ENCODE peak calls at places on chromosomes 5 and 9, in five cellular contexts. R is esophagus squamous epithelium; L is lung; O is CD8-positive, alpha-beta T cell; W is uterus. N is an unnamed sample.
A peak's percentile ranks its signal among the peaks of the same experiment; 100 is the strongest.

GRCh38 chr5:78972654-78973428 is 12.3 kb downstream of the ARSB start:
- DNase-seq in W (peak; percentile 71), R (no peak), L (no peak), O (no peak), N (no peak)

GRCh38 chr9:4066120-4066519 is 233.7 kb downstream of the GLIS3 start:
- DNase-seq in W (no peak), R (no peak), O (no peak), L (no peak), N (peak; percentile 59)

GRCh38 chr5:72228957-72229356 is 91.1 kb downstream of the MRPS27 start:
- DNase-seq in W (no peak), R (no peak), O (no peak), L (no peak), N (no peak)

GRCh38 chr5:15993934-15994333 is 185.7 kb downstream of the MARCHF11 start:
- DNase-seq in W (no peak), R (no peak), O (no peak), L (no peak), N (no peak)

GRCh38 chr5:125700380-125700856 is 722.8 kb upstream of the GRAMD2B start:
- DNase-seq in R (no peak), L (no peak), O (no peak), W (no peak), N (no peak)

GRCh38 chr9:82419827-82420486 is 431.4 kb downstream of the SPATA31D1 start:
- DNase-seq in W (no peak), O (no peak), R (no peak), L (no peak), N (no peak)

GRCh38 chr5:177491429-177491945 is 5.9 kb downstream of the PDLIM7 start:
- DNase-seq in O (no peak), L (no peak), W (peak; percentile 52), R (no peak), N (no peak)

GRCh38 chr5:72302171-72302570 is 17.9 kb downstream of the MRPS27 start:
- DNase-seq in W (no peak), O (no peak), L (no peak), R (no peak), N (no peak)

GRCh38 chr9:33232866-33233265 is 7.1 kb upstream of the SPINK4 start:
- DNase-seq in O (no peak), R (no peak), L (no peak), W (no peak), N (no peak)

GRCh38 chr5:33944543-33945132 is 8.5 kb downstream of the RXFP3 start:
- DNase-seq in O (no peak), W (no peak), R (no peak), L (no peak), N (no peak)

GRCh38 chr9:136044207-136044970 is 50.7 kb downstream of the NACC2 start:
- DNase-seq in L (no peak), O (no peak), R (no peak), W (no peak), N (no peak)

GRCh38 chr9:2385746-2386145 is 235.8 kb upstream of the VLDLR start:
- DNase-seq in W (peak; percentile 22), R (no peak), L (no peak), O (no peak), N (no peak)

GRCh38 chr5:177445052-177446016 is 1.3 kb upstream of the PRR7 start:
- DNase-seq in W (no peak), O (peak; percentile 47), R (no peak), L (no peak), N (no peak)

GRCh38 chr5:34957857-34958690 is 28.7 kb downstream of the DNAJC21 start:
- DNase-seq in O (no peak), R (no peak), L (no peak), W (peak; percentile 26), N (no peak)

GRCh38 chr9:95089916-95090791 is 227.4 kb downstream of the FANCC start:
- DNase-seq in W (no peak), O (no peak), L (no peak), R (no peak), N (peak; percentile 82)

GRCh38 chr9:5625916-5626315 is 3.0 kb upstream of the RIC1 start:
- DNase-seq in R (no peak), O (no peak), W (no peak), L (no peak), N (no peak)

GRCh38 chr5:107673106-107673367 is 2.3 kb upstream of the EFNA5 start:
- DNase-seq in L (no peak), W (no peak), O (no peak), R (no peak), N (no peak)

GRCh38 chr9:121169094-121169601 is 32.5 kb downstream of the RAB14 start:
- DNase-seq in R (no peak), O (peak; percentile 39), W (no peak), L (no peak), N (no peak)

GRCh38 chr9:12884736-12885395 is 110.0 kb downstream of the LURAP1L start:
- DNase-seq in W (no peak), O (no peak), L (no peak), R (no peak), N (no peak)

GRCh38 chr5:134555889-134556311 is 30.4 kb downstream of the JADE2 start:
- DNase-seq in O (peak; percentile 92), R (no peak), L (peak; percentile 40), W (peak; percentile 52), N (no peak)

GRCh38 chr5:72954389-72954788 is 1.5 kb upstream of the FCHO2 start:
- DNase-seq in R (no peak), W (no peak), L (no peak), O (no peak), N (no peak)

GRCh38 chr5:168261212-168261575 is 30.3 kb upstream of the WWC1 start:
- DNase-seq in W (no peak), O (no peak), L (no peak), R (no peak), N (no peak)

GRCh38 chr5:1886634-1887399 is 4.1 kb upstream of the IRX4 start:
- DNase-seq in R (no peak), L (no peak), O (no peak), W (no peak), N (no peak)

GRCh38 chr9:135770203-135770535 is 68.2 kb downstream of the KCNT1 start:
- DNase-seq in O (no peak), R (no peak), L (no peak), W (no peak), N (no peak)

GRCh38 chr5:150358261-150359095 is 981 bp downstream of the TCOF1 start:
- DNase-seq in W (no peak), O (no peak), R (no peak), L (no peak), N (no peak)

GRCh38 chr9:2621678-2622360 is at the start of gene VLDLR:
- DNase-seq in R (no peak), O (no peak), W (peak; percentile 52), L (peak; percentile 48), N (peak; percentile 49)

GRCh38 chr5:169147542-169147941 is 153.4 kb downstream of the SLIT3 start:
- DNase-seq in L (no peak), O (no peak), R (no peak), W (no peak), N (no peak)

GRCh38 chr5:66239034-66239433 is 94.9 kb downstream of the SREK1 start:
- DNase-seq in L (no peak), O (no peak), W (no peak), R (no peak), N (no peak)
- TF ChIP-seq CTCF in L (no peak), O (no peak), W (no peak), R (no peak), N (no peak)

DNA sequence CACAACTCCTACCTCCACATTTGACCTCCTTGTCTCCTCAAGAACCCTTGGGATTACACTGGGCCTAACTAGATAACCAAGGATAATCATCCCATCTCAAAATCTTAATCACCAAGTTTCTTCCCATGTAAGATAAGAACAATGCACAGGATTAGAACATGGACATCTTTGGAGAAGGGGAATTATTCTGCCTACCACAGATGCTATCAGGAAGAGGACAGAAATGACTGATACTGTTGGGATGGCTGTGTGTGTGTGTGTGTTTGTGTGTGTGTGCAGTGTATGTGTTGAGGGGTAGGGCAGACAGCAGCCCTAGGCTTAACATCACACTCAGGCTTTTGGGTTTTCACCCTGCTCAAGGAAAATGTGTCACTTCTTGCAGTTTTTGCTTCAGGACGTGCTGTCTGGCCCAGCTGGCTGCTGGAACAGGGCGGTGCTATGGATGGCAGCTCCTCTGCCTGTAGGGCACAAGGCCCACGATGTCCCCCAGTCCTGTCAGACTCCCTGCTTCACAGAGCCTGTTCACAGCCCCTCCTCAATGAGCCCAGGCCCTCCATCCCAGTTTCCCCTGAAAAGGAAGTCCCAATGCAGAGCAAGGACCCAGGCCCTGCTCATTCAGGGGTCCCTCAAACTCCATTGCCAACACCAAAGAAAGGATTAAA is 7.7 kb downstream of the CA9 start:
- DNase-seq in W (no peak), O (no peak), R (no peak), L (no peak), N (no peak)
- H3K27ac ChIP-seq in W (peak overlapping the region; percentile 22), O (no peak overlapping the region), R (peak overlapping the region; percentile 72), L (no peak overlapping the region), N (no peak overlapping the region)

GRCh38 chr5:6755941-6756340 is 42.7 kb downstream of the TENT4A start:
- DNase-seq in W (no peak), R (no peak), L (no peak), O (no peak), N (no peak)
- TF ChIP-seq CTCF in W (no peak), R (no peak), L (no peak), O (no peak), N (no peak)

DNA sequence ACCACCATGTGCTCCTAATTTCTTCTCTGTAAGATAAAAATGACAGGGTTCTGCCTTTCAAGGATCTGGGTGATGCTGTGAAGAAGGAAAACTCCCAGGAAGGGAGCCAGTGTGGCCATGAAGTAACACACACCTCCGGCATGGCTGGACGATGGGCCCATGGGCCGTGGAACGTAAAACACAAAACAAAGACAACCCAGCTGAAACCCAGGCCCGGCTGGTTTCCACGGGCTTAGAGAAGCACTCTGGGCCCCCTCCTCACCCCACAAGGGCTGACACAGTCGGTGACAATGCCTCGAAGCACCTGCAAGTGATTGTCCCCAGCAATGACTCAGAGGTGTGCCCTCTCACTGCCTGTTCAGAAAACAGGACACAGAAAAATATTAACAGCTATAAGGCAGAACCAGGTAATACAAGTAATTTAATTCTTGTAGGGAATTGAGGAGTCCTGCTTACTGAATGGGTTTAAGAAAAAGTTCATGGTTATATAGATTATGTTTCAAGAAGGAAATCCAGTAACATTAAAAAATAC is 135.3 kb downstream of the ROR2 start:
- DNase-seq in W (no peak), R (no peak), L (no peak), O (no peak), N (no peak)
- H3K27ac ChIP-seq in W (peak overlapping the region; percentile 53), R (peak overlapping the region; percentile 74), L (no peak overlapping the region), O (no peak overlapping the region), N (no peak overlapping the region)

N was measured in right lobe of liver.